ENCODE peak calls at places on chromosomes 3 and 15, in four cellular contexts. One of them, this sample, is unnamed.

GRCh38 chr15:68809517-68809916 is 11.2 kb downstream of the ANP32A start:
- DNase-seq in K562: no peak
- DNase-seq in GM12891: no peak
- DNase-seq in HL-60: no peak
- DNase-seq in this sample: no peak

GRCh38 chr15:73699249-73700040 is 15.3 kb downstream of the CD276 start:
- DNase-seq in K562: no peak
- DNase-seq in GM12891: no peak
- DNase-seq in HL-60: no peak
- DNase-seq in this sample: no peak

GRCh38 chr15:90419738-90420487 is 31.9 kb downstream of the IQGAP1 start:
- DNase-seq in K562: no peak
- DNase-seq in GM12891: no peak
- DNase-seq in HL-60: no peak
- DNase-seq in this sample: peak

GRCh38 chr15:27949089-27949488 is 150.0 kb downstream of the OCA2 start:
- DNase-seq in HL-60: no peak
- DNase-seq in K562: no peak
- DNase-seq in GM12891: no peak
- DNase-seq in this sample: no peak

GRCh38 chr3:45915518-45916231 is 27.6 kb upstream of the CXCR6 start:
- DNase-seq in HL-60: no peak
- DNase-seq in GM12891: peak
- DNase-seq in K562: peak
- DNase-seq in this sample: peak

GRCh38 chr3:57530071-57530608 is 14.0 kb downstream of the DNAH12 start:
- DNase-seq in K562: no peak
- DNase-seq in HL-60: no peak
- DNase-seq in GM12891: no peak
- DNase-seq in this sample: no peak

GRCh38 chr15:80581976-80582375 is 113.1 kb upstream of the ABHD17C start:
- DNase-seq in GM12891: no peak
- DNase-seq in K562: no peak
- DNase-seq in HL-60: no peak
- DNase-seq in this sample: no peak

GRCh38 chr3:75180945-75181298 is 483.2 kb upstream of the FRG2C start:
- DNase-seq in GM12891: no peak
- DNase-seq in HL-60: no peak
- DNase-seq in K562: no peak
- DNase-seq in this sample: no peak

GRCh38 chr15:83561661-83562060 is 92.3 kb upstream of the ADAMTSL3 start:
- DNase-seq in GM12891: no peak
- DNase-seq in K562: no peak
- DNase-seq in HL-60: no peak
- DNase-seq in this sample: no peak

GRCh38 chr3:63042866-63043265 is 167.7 kb upstream of the CADPS start:
- DNase-seq in K562: no peak
- DNase-seq in GM12891: no peak
- DNase-seq in HL-60: no peak
- DNase-seq in this sample: no peak

GRCh38 chr15:100601158-100601557 is 826 bp downstream of the LINS1 start:
- DNase-seq in K562: peak
- DNase-seq in HL-60: no peak
- DNase-seq in GM12891: no peak
- DNase-seq in this sample: no peak

GRCh38 chr3:65713016-65713415 is 325.7 kb downstream of the MAGI1 start:
- DNase-seq in K562: no peak
- DNase-seq in HL-60: no peak
- DNase-seq in GM12891: no peak
- DNase-seq in this sample: no peak

GRCh38 chr3:192128922-192129321 is 598.4 kb downstream of the FGF12 start:
- DNase-seq in HL-60: no peak
- DNase-seq in K562: no peak
- DNase-seq in GM12891: no peak
- DNase-seq in this sample: peak

GRCh38 chr3:190877925-190878324 is 15.4 kb upstream of the GMNC start:
- DNase-seq in GM12891: no peak
- DNase-seq in HL-60: no peak
- DNase-seq in K562: peak
- DNase-seq in this sample: no peak

GRCh38 chr15:33096134-33096533 is 98.4 kb downstream of the FMN1 start:
- DNase-seq in GM12891: no peak
- DNase-seq in K562: no peak
- DNase-seq in HL-60: no peak
- DNase-seq in this sample: no peak

DNA sequence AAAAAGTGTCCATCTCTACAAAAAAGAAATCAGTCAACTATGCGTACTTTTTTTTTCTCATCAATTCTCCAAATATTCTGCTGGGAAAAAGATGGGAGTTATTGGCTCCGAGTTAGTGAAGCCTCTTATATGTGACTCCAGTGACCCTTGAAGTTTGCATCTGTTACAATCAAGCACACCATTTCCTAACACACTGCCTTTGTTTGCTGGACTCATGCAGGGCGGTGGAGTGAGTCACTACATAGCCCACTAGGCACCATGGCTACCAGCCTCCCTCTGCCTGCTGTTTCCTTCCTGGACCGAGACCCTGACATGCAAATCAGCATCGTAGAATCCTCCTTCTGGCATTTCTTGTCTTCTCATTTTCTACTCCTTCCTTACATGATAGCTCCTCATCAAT is 101.0 kb upstream of the PTX3 start:
- DNase-seq in HL-60: no peak
- DNase-seq in GM12891: no peak
- DNase-seq in K562: no peak
- DNase-seq in this sample: no peak
- TF ChIP-seq SPI1 in HL-60: no peak
- TF ChIP-seq SPI1 in GM12891: no peak
- TF ChIP-seq SPI1 in K562: no peak
- TF ChIP-seq SPI1 in this sample: no peak

GRCh38 chr3:186264608-186265400 is 97.2 kb downstream of the DGKG start:
- DNase-seq in K562: no peak
- DNase-seq in HL-60: no peak
- DNase-seq in GM12891: no peak
- DNase-seq in this sample: no peak

GRCh38 chr3:186267758-186268157 is 94.3 kb downstream of the DGKG start:
- DNase-seq in HL-60: no peak
- DNase-seq in K562: no peak
- DNase-seq in GM12891: no peak
- DNase-seq in this sample: no peak

GRCh38 chr3:186273586-186273985 is 88.4 kb downstream of the DGKG start:
- DNase-seq in HL-60: no peak
- DNase-seq in K562: no peak
- DNase-seq in GM12891: no peak
- DNase-seq in this sample: no peak

GRCh38 chr3:186270711-186271110 is 91.3 kb downstream of the DGKG start:
- DNase-seq in GM12891: no peak
- DNase-seq in K562: no peak
- DNase-seq in HL-60: no peak
- DNase-seq in this sample: no peak

DNA sequence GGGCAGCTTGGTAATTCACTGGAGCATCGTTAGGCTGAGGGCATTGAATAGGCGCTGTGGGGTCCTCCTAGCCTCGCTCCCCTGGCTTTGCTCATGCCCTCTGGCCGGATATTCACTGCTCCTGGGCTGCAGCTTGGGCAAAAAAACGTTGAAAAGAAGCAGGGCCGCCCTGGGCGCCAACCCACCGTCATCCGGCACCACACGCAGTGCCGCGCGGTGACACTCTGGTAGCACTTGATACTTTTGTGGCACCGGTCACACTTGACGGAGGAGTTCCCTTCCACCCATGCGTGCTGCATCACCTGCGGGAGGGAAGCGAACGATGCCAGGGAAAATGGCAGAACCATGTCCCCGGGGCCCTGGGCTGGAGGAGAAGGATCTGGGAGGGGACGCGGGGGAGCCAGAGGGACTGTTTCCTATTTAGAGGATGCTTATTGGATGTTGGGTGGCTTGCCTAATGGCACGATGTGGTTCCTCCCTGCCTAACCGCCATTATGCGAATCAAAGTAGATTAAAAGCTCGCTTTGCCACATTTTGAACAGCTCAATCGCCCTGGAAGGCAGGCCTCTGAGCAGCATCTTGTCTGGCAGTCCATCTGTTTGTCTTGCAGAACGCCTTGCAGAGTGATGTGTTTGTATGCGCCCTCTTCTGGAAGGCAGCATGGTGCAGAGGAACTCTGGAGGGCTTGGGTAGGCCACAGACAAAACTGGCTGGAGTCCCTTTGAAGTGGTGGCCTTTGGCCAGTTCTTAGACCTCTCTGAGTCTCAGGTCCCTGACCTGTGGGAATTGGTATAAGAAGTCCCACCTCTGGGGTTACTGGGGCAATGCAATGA is 93.2 kb downstream of the DGKG start:
- DNase-seq in K562: no peak
- DNase-seq in HL-60: no peak
- DNase-seq in GM12891: no peak
- DNase-seq in this sample: no peak
- TF ChIP-seq SPI1 in K562: no peak
- TF ChIP-seq SPI1 in HL-60: no peak
- TF ChIP-seq SPI1 in GM12891: no peak
- TF ChIP-seq SPI1 in this sample: no peak

GRCh38 chr3:12916159-12916558 is 74.8 kb upstream of the RPL32 start:
- DNase-seq in K562: no peak
- DNase-seq in GM12891: no peak
- DNase-seq in HL-60: no peak
- DNase-seq in this sample: no peak
- TF ChIP-seq SPI1 in K562: no peak
- TF ChIP-seq SPI1 in GM12891: no peak
- TF ChIP-seq SPI1 in HL-60: no peak
- TF ChIP-seq SPI1 in this sample: no peak

GRCh38 chr3:9883676-9884554 is 3.9 kb upstream of the CIDEC start:
- DNase-seq in HL-60: no peak
- DNase-seq in GM12891: no peak
- DNase-seq in K562: no peak
- DNase-seq in this sample: no peak
- TF ChIP-seq SPI1 in HL-60: no peak
- TF ChIP-seq SPI1 in GM12891: no peak
- TF ChIP-seq SPI1 in K562: no peak
- TF ChIP-seq SPI1 in this sample: no peak

DNA sequence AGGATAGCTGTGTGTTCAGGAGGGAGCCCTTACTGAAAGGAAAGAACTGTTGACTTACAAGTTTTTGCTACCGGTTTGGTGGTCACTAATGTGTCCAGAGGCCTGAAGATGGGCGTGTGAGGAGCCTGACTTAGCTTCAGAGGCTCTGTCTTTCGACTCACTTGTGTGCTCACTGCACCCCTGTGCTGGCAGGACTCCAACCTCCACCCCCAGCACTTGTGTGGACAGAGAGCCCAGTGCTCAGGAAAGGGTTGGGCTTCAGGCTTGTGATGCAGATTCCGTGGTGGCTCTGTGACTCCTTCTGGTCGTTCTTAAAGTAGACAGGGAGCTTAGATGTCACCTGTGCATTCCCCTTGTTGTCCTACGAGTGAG is 100.9 kb downstream of the PGPEP1L start:
- DNase-seq in K562: no peak
- DNase-seq in HL-60: no peak
- DNase-seq in GM12891: no peak
- DNase-seq in this sample: no peak
- TF ChIP-seq SPI1 in K562: no peak
- TF ChIP-seq SPI1 in HL-60: no peak
- TF ChIP-seq SPI1 in GM12891: no peak
- TF ChIP-seq SPI1 in this sample: no peak

GRCh38 chr15:78910836-78911235 is 34.0 kb downstream of the CTSH start:
- DNase-seq in GM12891: no peak
- DNase-seq in K562: no peak
- DNase-seq in HL-60: no peak
- DNase-seq in this sample: no peak
- TF ChIP-seq SPI1 in GM12891: no peak
- TF ChIP-seq SPI1 in K562: no peak
- TF ChIP-seq SPI1 in HL-60: no peak
- TF ChIP-seq SPI1 in this sample: no peak

DNA sequence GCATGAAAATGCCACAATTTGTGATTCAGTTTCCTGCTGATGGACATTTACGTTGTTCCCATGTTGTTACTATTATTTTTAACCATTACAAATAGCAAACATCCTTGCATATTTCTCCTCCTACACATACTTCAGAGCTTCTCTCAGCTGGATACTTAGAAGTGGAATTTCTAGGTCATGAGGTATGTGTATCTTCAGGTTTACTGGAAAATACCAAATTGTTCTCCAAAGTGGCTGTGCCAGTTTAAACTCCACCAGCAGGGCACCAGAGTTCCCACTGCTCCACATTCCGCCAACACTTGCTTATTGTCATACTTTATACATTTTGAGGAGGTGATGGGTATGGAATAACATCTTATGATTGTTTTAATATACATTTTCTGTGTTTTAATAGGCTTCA is 45.7 kb downstream of the PRR23E start:
- DNase-seq in HL-60: no peak
- DNase-seq in GM12891: no peak
- DNase-seq in K562: no peak
- DNase-seq in this sample: no peak
- TF ChIP-seq SPI1 in HL-60: no peak
- TF ChIP-seq SPI1 in GM12891: no peak
- TF ChIP-seq SPI1 in K562: no peak
- TF ChIP-seq SPI1 in this sample: no peak